ENCODE peak calls at places on chromosomes 1 and 21, in ten cellular contexts. P is body of pancreas; A is AML-193; L is AG04450; Z is GM12892; O is activated T-helper 2 cell treated with anti-CD3 and anti-CD28 coated beads, Interferon-gamma antibody, Interleukin-2, Interleukin-4, amounts not matched to agents 10 μg/mL and 5 μg/mL and 100 μg/mL, durations not matched to agents 14 hours and 24 hours and 36 hours; S is mammary epithelial cell; M is EL; T is activated T-cell treated with anti-CD3 and anti-CD28 coated beads, Interleukin-2, amount 50 U/mL, for 48 hours; F is choroid plexus epithelial cell. K is an unnamed sample.

GRCh38 chr1:31413405-31414005 is 492 bp downstream of the SERINC2 start:
- DNase-seq in P (peak; percentile 80), A (peak; percentile 55), L (no peak), Z (no peak), O (no peak), S (peak; percentile 53), M (peak; percentile 66), T (peak; percentile 47), F (peak; percentile 23), K (no peak)

GRCh38 chr21:44701541-44701940 is 4.6 kb downstream of the KRTAP10-12 start:
- DNase-seq in P (no peak), A (no peak), L (no peak), Z (no peak), O (no peak), S (no peak), M (no peak), T (no peak), F (no peak), K (no peak)

GRCh38 chr1:81799939-81800740 is 594 bp upstream of the ADGRL2 start:
- DNase-seq in P (peak; percentile 26), A (no peak), L (peak; percentile 24), Z (no peak), O (no peak), S (peak; percentile 78), M (peak; percentile 59), T (peak; percentile 13), F (peak; percentile 81), K (no peak)

GRCh38 chr1:87335175-87335992 is 6.7 kb downstream of the LMO4 start:
- DNase-seq in P (peak; percentile 68), A (no peak), L (no peak), Z (peak; percentile 65), O (peak; percentile 59), S (peak; percentile 42), M (peak; percentile 71), T (peak; percentile 74), F (peak; percentile 21), K (no peak)

GRCh38 chr21:44899768-44900558 is 20.7 kb downstream of the ITGB2 start:
- DNase-seq in P (no peak), A (no peak), L (no peak), Z (no peak), O (no peak), S (no peak), M (no peak), T (no peak), F (no peak), K (no peak)

GRCh38 chr1:186745531-186746146 is 65.4 kb upstream of the PTGS2 start:
- DNase-seq in P (no peak), A (no peak), L (no peak), Z (no peak), O (no peak), S (no peak), M (no peak), T (no peak), F (no peak), K (no peak)

GRCh38 chr1:155186266-155186954 is 12.8 kb downstream of the TRIM46 start:
- DNase-seq in P (peak; percentile 31), A (no peak), L (no peak), Z (no peak), O (no peak), S (no peak), M (no peak), T (no peak), F (no peak), K (no peak)

GRCh38 chr1:218426343-218426657 is 81.2 kb downstream of the TGFB2 start:
- DNase-seq in P (peak; percentile 27), A (no peak), L (no peak), Z (no peak), O (no peak), S (peak; percentile 86), M (peak; percentile 51), T (no peak), F (peak; percentile 83), K (no peak)

GRCh38 chr1:16430598-16430997 is 6.6 kb downstream of the SPATA21 start:
- DNase-seq in P (no peak), A (no peak), L (no peak), Z (no peak), O (no peak), S (peak; percentile 9), M (peak; percentile 26), T (no peak), F (peak; percentile 10), K (no peak)

GRCh38 chr1:55650449-55650848 is 435.3 kb upstream of the USP24 start:
- DNase-seq in P (no peak), A (no peak), L (no peak), Z (no peak), O (no peak), S (no peak), M (no peak), T (no peak), F (peak; percentile 20), K (no peak)

GRCh38 chr1:13451399-13451965 is 41.2 kb downstream of the PRAMEF20 start:
- DNase-seq in P (no peak), A (no peak), L (no peak), Z (no peak), O (no peak), S (no peak), M (no peak), T (no peak), F (no peak), K (no peak)

GRCh38 chr1:33327587-33328325 is 6.9 kb upstream of the A3GALT2 start:
- DNase-seq in P (no peak), A (peak; percentile 15), L (peak; percentile 92), Z (no peak), O (no peak), S (peak; percentile 99), M (peak; percentile 96), T (no peak), F (peak; percentile 99), K (no peak)

GRCh38 chr1:11448375-11449085 is 30.4 kb upstream of the DISP3 start:
- DNase-seq in P (no peak), A (no peak), L (no peak), Z (no peak), O (no peak), S (no peak), M (no peak), T (no peak), F (no peak), K (no peak)

GRCh38 chr1:225611537-225612223 is 41.2 kb downstream of the ENAH start:
- DNase-seq in P (peak; percentile 24), A (no peak), L (no peak), Z (no peak), O (no peak), S (no peak), M (no peak), T (no peak), F (no peak), K (no peak)

GRCh38 chr1:67685558-67686271 is 714 bp downstream of the GADD45A start:
- DNase-seq in P (peak; percentile 59), A (no peak), L (no peak), Z (no peak), O (peak; percentile 58), S (peak; percentile 51), M (peak; percentile 52), T (peak; percentile 78), F (peak; percentile 59), K (no peak)

GRCh38 chr1:56414728-56415224 is 164.6 kb downstream of the PLPP3 start:
- DNase-seq in P (peak; percentile 70), A (no peak), L (no peak), Z (no peak), O (no peak), S (no peak), M (no peak), T (no peak), F (no peak), K (peak; percentile 42)

GRCh38 chr1:87473203-87473661 is 144.6 kb downstream of the LMO4 start:
- DNase-seq in P (no peak), A (no peak), L (no peak), Z (no peak), O (no peak), S (peak; percentile 67), M (peak; percentile 7), T (no peak), F (no peak), K (no peak)

GRCh38 chr1:53249706-53250105 is 11.4 kb upstream of the MAGOH start:
- DNase-seq in P (no peak), A (no peak), L (no peak), Z (no peak), O (no peak), S (no peak), M (no peak), T (no peak), F (no peak), K (no peak)

GRCh38 chr1:100928128-100928527 is 32.2 kb downstream of the SLC30A7 start:
- DNase-seq in P (no peak), A (no peak), L (no peak), Z (no peak), O (no peak), S (no peak), M (no peak), T (no peak), F (no peak), K (no peak)

GRCh38 chr1:38589036-38589435 is 270.5 kb downstream of the RRAGC start:
- DNase-seq in P (peak; percentile 17), A (no peak), L (no peak), Z (no peak), O (no peak), S (peak; percentile 62), M (peak; percentile 8), T (no peak), F (peak; percentile 19), K (no peak)

GRCh38 chr1:87957331-87957730 is 628.7 kb downstream of the LMO4 start:
- DNase-seq in P (no peak), A (no peak), L (no peak), Z (no peak), O (no peak), S (no peak), M (no peak), T (no peak), F (no peak), K (no peak)

GRCh38 chr1:179310721-179311120 is 17.1 kb downstream of the SOAT1 start:
- DNase-seq in P (no peak), A (no peak), L (peak; percentile 61), Z (no peak), O (no peak), S (peak; percentile 92), M (peak; percentile 80), T (no peak), F (peak; percentile 87), K (no peak)

GRCh38 chr1:151511636-151512215 is 539 bp downstream of the CGN start:
- DNase-seq in P (peak; percentile 66), A (no peak), L (no peak), Z (no peak), O (peak; percentile 11), S (peak; percentile 47), M (peak; percentile 46), T (no peak), F (no peak), K (no peak)

GRCh38 chr1:89598450-89599331 is 34.2 kb upstream of the LRRC8C start:
- DNase-seq in P (no peak), A (peak; percentile 64), L (no peak), Z (no peak), O (no peak), S (peak; percentile 29), M (peak; percentile 36), T (no peak), F (peak; percentile 68), K (no peak)

K was measured in NCI-H1417 treated with DMSO at 0.1 percent for 48 hours.